ENCODE peak calls at places on chromosome 2, in four cellular contexts. Q, I, R and J are unnamed samples.

GRCh38 chr2:62576276-62576939 is 70.4 kb upstream of the TMEM17 start:
- DNase-seq in Q (no peak), I (no peak), R (peak), J (peak)

GRCh38 chr2:21642647-21643046 is 518.9 kb downstream of the TDRD15 start:
- DNase-seq in Q (no peak), I (no peak), R (no peak), J (no peak)

GRCh38 chr2:39715095-39715494 is 49.4 kb downstream of the TMEM178A start:
- DNase-seq in Q (peak), I (no peak), R (no peak), J (no peak)

GRCh38 chr2:112154246-112155110 is 16.3 kb downstream of the FBLN7 start:
- DNase-seq in Q (no peak), I (no peak), R (no peak), J (no peak)

GRCh38 chr2:240363718-240364581 is 71.5 kb upstream of the GPC1 start:
- DNase-seq in Q (no peak), I (no peak), R (no peak), J (no peak)

GRCh38 chr2:148720501-148720998 is 76.0 kb downstream of the EPC2 start:
- DNase-seq in Q (no peak), I (no peak), R (peak), J (peak)

GRCh38 chr2:118431188-118431562 is 342.9 kb downstream of the INSIG2 start:
- DNase-seq in Q (no peak), I (no peak), R (peak), J (peak)

GRCh38 chr2:179898873-179899272 is 37.5 kb upstream of the ZNF385B start:
- DNase-seq in Q (peak), I (peak), R (peak), J (peak)

GRCh38 chr2:29518010-29518409 is 402.8 kb downstream of the CLIP4 start:
- DNase-seq in Q (no peak), I (no peak), R (peak), J (peak)

GRCh38 chr2:158034198-158034831 is 67.4 kb upstream of the UPP2 start:
- DNase-seq in Q (peak), I (peak), R (peak), J (peak)

GRCh38 chr2:191369034-191369433 is 123.8 kb downstream of the MYO1B start:
- DNase-seq in Q (peak), I (no peak), R (peak), J (peak)

GRCh38 chr2:206422493-206422892 is 20.8 kb upstream of the ADAM23 start:
- DNase-seq in Q (peak), I (no peak), R (peak), J (peak)

GRCh38 chr2:220044383-220044782 is 417.0 kb downstream of the SLC4A3 start:
- DNase-seq in Q (no peak), I (no peak), R (no peak), J (no peak)